ENCODE peak calls at places on chromosomes 12 and 14, in ten cellular contexts. S is stimulated activated CD8-positive, alpha-beta memory T cell treated with anti-CD3 and anti-CD28 coated beads, Interleukin-7, amount 100 ng/mL, for 24 hours; R is HS-5; Y is RWPE1; T is activated CD4-positive, alpha-beta memory T cell treated with anti-CD3 and anti-CD28 coated beads, Interleukin-2, amount 10 ng/mL, durations not matched to agents 7 days and 5 days; A is midbrain; W is H4; I is Calu3; V is putamen; Q is frontal cortex. D is an unnamed sample.

GRCh38 chr14:91996951-91997371 is 42.9 kb downstream of the TRIP11 start:
- DNase-seq in Y (peak), T (no peak), S (no peak), A (no peak), Q (no peak), R (peak), W (peak), I (peak), V (peak), D (no peak)

GRCh38 chr12:24039113-24039525 is 89.6 kb upstream of the SOX5 start:
- DNase-seq in A (no peak), T (no peak), W (peak), V (no peak), S (no peak), I (no peak), Y (peak), R (peak), Q (no peak), D (no peak)

GRCh38 chr14:74652541-74652940 is 40.5 kb upstream of the LTBP2 start:
- DNase-seq in A (no peak), R (no peak), I (no peak), W (no peak), S (no peak), Q (no peak), Y (no peak), V (no peak), T (no peak), D (no peak)

GRCh38 chr14:65255583-65256443 is 153.5 kb upstream of the MAX start:
- DNase-seq in W (no peak), A (no peak), S (no peak), T (no peak), Y (peak), Q (no peak), I (peak), V (no peak), R (no peak), D (peak)

GRCh38 chr14:57189070-57189469 is 79.6 kb downstream of the EXOC5 start:
- DNase-seq in A (peak), W (peak), Q (peak), S (no peak), I (no peak), V (peak), Y (peak), R (no peak), T (no peak), D (peak)

GRCh38 chr12:38166225-38166624 is 150.3 kb upstream of the ALG10B start:
- DNase-seq in Q (no peak), T (no peak), V (no peak), S (no peak), Y (no peak), A (no peak), I (no peak), W (no peak), R (no peak), D (no peak)

GRCh38 chr14:105335735-105336476 is 21.4 kb downstream of the PACS2 start:
- DNase-seq in Y (no peak), S (no peak), R (no peak), T (no peak), Q (no peak), I (no peak), V (peak), W (no peak), A (peak), D (no peak)

GRCh38 chr12:3809357-3810015 is 56.6 kb upstream of the CRACR2A start:
- DNase-seq in S (no peak), V (no peak), R (no peak), Q (no peak), Y (no peak), W (no peak), A (no peak), T (no peak), I (no peak), D (no peak)

GRCh38 chr14:76537912-76538647 is 162.1 kb downstream of the ESRRB start:
- DNase-seq in A (no peak), T (no peak), Q (no peak), I (no peak), W (no peak), Y (no peak), S (no peak), V (no peak), R (no peak), D (no peak)

GRCh38 chr12:107818984-107819383 is 44.5 kb downstream of the ASCL4 start:
- DNase-seq in W (peak), A (no peak), T (no peak), S (no peak), R (peak), I (no peak), Y (peak), Q (no peak), V (no peak), D (no peak)

D was measured in SHP77.